ENCODE peak calls at places on chromosomes 1 and 21, in six cellular contexts. D is K562, Y is GM12891, E is H1, R is GM12878, A is HepG2. O is an unnamed sample.

GRCh38 chr1:213979751-213980605 is 7.8 kb upstream of the PROX1 start:
- DNase-seq in D (no peak), Y (no peak), E (peak), R (no peak), A (no peak), O (no peak)

GRCh38 chr1:245934409-245934808 is 572.7 kb downstream of the SMYD3 start:
- DNase-seq in D (no peak), Y (no peak), E (no peak), R (no peak), A (no peak), O (no peak)

GRCh38 chr21:38984982-38985422 is 179.3 kb downstream of the ETS2 start:
- DNase-seq in D (no peak), Y (no peak), E (no peak), R (no peak), A (no peak), O (no peak)

GRCh38 chr21:34836103-34836932 is 167.5 kb downstream of the CLIC6 start:
- DNase-seq in D (no peak), Y (no peak), E (no peak), R (no peak), A (peak), O (no peak)

GRCh38 chr1:209368864-209369598 is 214.5 kb upstream of the CAMK1G start:
- DNase-seq in D (no peak), Y (no peak), E (no peak), R (no peak), A (no peak), O (no peak)

GRCh38 chr1:225685476-225686176 is 32.7 kb upstream of the ENAH start:
- DNase-seq in D (no peak), Y (no peak), E (no peak), R (no peak), A (no peak), O (no peak)

GRCh38 chr1:77831976-77832695 is 52.7 kb downstream of the MIGA1 start:
- DNase-seq in D (no peak), Y (no peak), E (no peak), R (no peak), A (no peak), O (no peak)

GRCh38 chr1:176531036-176531435 is 68.1 kb downstream of the PAPPA2 start:
- DNase-seq in D (no peak), Y (no peak), E (no peak), R (no peak), A (peak), O (no peak)

GRCh38 chr1:115545791-115546733 is 95.7 kb upstream of the VANGL1 start:
- DNase-seq in D (peak), Y (no peak), E (peak), R (no peak), A (peak), O (peak)

GRCh38 chr1:153476491-153477093 is 16.1 kb upstream of the S100A7 start:
- DNase-seq in D (no peak), Y (no peak), E (no peak), R (no peak), A (no peak), O (no peak)

GRCh38 chr1:1914842-1915692 is at the start of gene CALML6:
- DNase-seq in D (no peak), Y (no peak), E (no peak), R (no peak), A (no peak), O (no peak)

GRCh38 chr1:151801310-151801820 is 3.9 kb downstream of the LINGO4 start:
- DNase-seq in D (no peak), Y (no peak), E (no peak), R (no peak), A (no peak), O (no peak)

GRCh38 chr1:200373811-200374231 is 36.0 kb downstream of the ZNF281 start:
- DNase-seq in D (no peak), Y (no peak), E (peak), R (no peak), A (peak), O (no peak)

GRCh38 chr1:210445485-210445884 is 116.8 kb downstream of the HHAT start:
- DNase-seq in D (no peak), Y (no peak), E (no peak), R (no peak), A (no peak), O (no peak)

GRCh38 chr1:201650608-201650933 is 111.6 kb downstream of the NAV1 start:
- DNase-seq in D (no peak), Y (no peak), E (no peak), R (no peak), A (no peak), O (no peak)

GRCh38 chr21:31012133-31013089 is 25.9 kb downstream of the KRTAP19-8 start:
- DNase-seq in D (no peak), Y (no peak), E (no peak), R (peak), A (no peak), O (no peak)

GRCh38 chr1:19036049-19036546 is 79.6 kb upstream of the IFFO2 start:
- DNase-seq in D (no peak), Y (no peak), E (no peak), R (no peak), A (no peak), O (no peak)

GRCh38 chr1:47616906-47617305 is 179.1 kb downstream of the FOXD2 start:
- DNase-seq in D (no peak), Y (no peak), E (no peak), R (no peak), A (no peak), O (no peak)

GRCh38 chr1:93576346-93576745 is 105.3 kb downstream of the BCAR3 start:
- DNase-seq in D (no peak), Y (no peak), E (peak), R (no peak), A (no peak), O (no peak)

GRCh38 chr1:234848972-234849641 is 239.1 kb upstream of the IRF2BP2 start:
- DNase-seq in D (no peak), Y (no peak), E (no peak), R (no peak), A (no peak), O (no peak)

GRCh38 chr1:17877896-17878295 is 122.8 kb downstream of the ACTL8 start:
- DNase-seq in D (no peak), Y (no peak), E (no peak), R (no peak), A (no peak), O (no peak)

GRCh38 chr21:43269461-43269860 is 100.7 kb downstream of the CRYAA start:
- DNase-seq in D (peak), Y (peak), E (peak), R (no peak), A (no peak), O (no peak)

GRCh38 chr1:155091071-155092051 is 12.7 kb downstream of the EFNA3 start:
- DNase-seq in D (peak), Y (peak), E (peak), R (no peak), A (peak), O (peak)

GRCh38 chr1:44418022-44418673 is 13.1 kb downstream of the RNF220 start:
- DNase-seq in D (no peak), Y (no peak), E (no peak), R (no peak), A (no peak), O (no peak)

GRCh38 chr1:229420765-229421164 is 13.1 kb downstream of the ACTA1 start:
- DNase-seq in D (no peak), Y (no peak), E (no peak), R (no peak), A (no peak), O (no peak)

GRCh38 chr21:42652527-42653491 is 612 bp upstream of the PDE9A start:
- DNase-seq in D (peak), Y (no peak), E (peak), R (no peak), A (peak), O (no peak)

GRCh38 chr1:175757381-175758015 is 14.1 kb upstream of the TNR start:
- DNase-seq in D (peak), Y (peak), E (peak), R (no peak), A (no peak), O (peak)

GRCh38 chr1:20684050-20684620 is 23.0 kb upstream of the DDOST start:
- DNase-seq in D (no peak), Y (no peak), E (no peak), R (no peak), A (no peak), O (no peak)

GRCh38 chr1:16979475-16980327 is 719 bp downstream of the MFAP2 start:
- DNase-seq in D (no peak), Y (no peak), E (peak), R (no peak), A (no peak), O (no peak)

GRCh38 chr1:91397605-91398004 is 7.0 kb downstream of the HFM1 start:
- DNase-seq in D (no peak), Y (no peak), E (no peak), R (no peak), A (no peak), O (no peak)

GRCh38 chr1:184504695-184505338 is 118.0 kb downstream of the C1orf21 start:
- DNase-seq in D (no peak), Y (no peak), E (no peak), R (no peak), A (no peak), O (no peak)

GRCh38 chr1:16055613-16056520 is 12.3 kb downstream of the CLCNKB start:
- DNase-seq in D (peak), Y (peak), E (peak), R (peak), A (peak), O (peak)

GRCh38 chr1:53601867-53602266 is 137.1 kb downstream of the GLIS1 start:
- DNase-seq in D (no peak), Y (no peak), E (no peak), R (no peak), A (no peak), O (no peak)

GRCh38 chr21:46561448-46562095 is 43.3 kb downstream of the S100B start:
- DNase-seq in D (no peak), Y (no peak), E (no peak), R (no peak), A (no peak), O (no peak)

GRCh38 chr1:8055973-8056372 is 29.9 kb upstream of the ERRFI1 start:
- DNase-seq in D (no peak), Y (no peak), E (no peak), R (no peak), A (peak), O (no peak)

GRCh38 chr1:185672719-185673360 is 61.4 kb upstream of the HMCN1 start:
- DNase-seq in D (no peak), Y (no peak), E (no peak), R (no peak), A (no peak), O (no peak)

GRCh38 chr1:84853743-84854721 is 39.0 kb downstream of the LPAR3 start:
- DNase-seq in D (no peak), Y (peak), E (no peak), R (peak), A (no peak), O (peak)

GRCh38 chr1:13593511-13594131 is 10.0 kb downstream of the PDPN start:
- DNase-seq in D (no peak), Y (no peak), E (no peak), R (no peak), A (no peak), O (no peak)
- TF ChIP-seq POLR2A in D (no peak), Y (no peak), E (no peak), R (no peak), A (no peak), O (no peak)

GRCh38 chr1:58539553-58539952 is 7.0 kb downstream of the OMA1 start:
- DNase-seq in D (no peak), Y (no peak), E (no peak), R (no peak), A (no peak), O (no peak)
- TF ChIP-seq TAF1 in D (no peak), Y (no peak), E (no peak), R (no peak), A (no peak), O (no peak)

DNA sequence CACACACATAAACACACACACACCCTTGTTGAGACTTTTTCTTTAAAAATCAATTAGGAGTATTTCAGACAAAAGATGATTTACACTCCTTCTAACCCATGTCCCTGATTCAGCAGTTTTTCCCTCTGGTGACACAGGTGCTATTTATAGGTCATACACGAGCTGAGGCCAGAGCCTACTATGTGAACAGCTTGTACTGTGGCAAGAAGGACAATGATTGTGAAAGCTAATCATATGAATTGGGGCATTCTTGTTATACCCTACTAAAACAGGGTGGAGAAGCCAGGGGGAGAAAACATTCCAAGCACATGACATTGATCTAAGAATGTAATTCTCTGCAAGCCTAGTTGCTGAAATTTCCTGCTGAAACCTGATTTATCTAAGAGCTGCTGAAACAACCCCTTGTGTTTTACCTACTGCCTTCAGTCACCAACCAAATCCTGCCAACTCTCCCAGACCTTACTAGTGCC is 60.3 kb downstream of the XCL1 start:
- DNase-seq in D (no peak), Y (no peak), E (no peak), R (no peak), A (no peak), O (no peak)
- TF ChIP-seq POLR2AphosphoS5 in D (no peak), Y (no peak), E (no peak), R (no peak), A (no peak), O (no peak)

DNA sequence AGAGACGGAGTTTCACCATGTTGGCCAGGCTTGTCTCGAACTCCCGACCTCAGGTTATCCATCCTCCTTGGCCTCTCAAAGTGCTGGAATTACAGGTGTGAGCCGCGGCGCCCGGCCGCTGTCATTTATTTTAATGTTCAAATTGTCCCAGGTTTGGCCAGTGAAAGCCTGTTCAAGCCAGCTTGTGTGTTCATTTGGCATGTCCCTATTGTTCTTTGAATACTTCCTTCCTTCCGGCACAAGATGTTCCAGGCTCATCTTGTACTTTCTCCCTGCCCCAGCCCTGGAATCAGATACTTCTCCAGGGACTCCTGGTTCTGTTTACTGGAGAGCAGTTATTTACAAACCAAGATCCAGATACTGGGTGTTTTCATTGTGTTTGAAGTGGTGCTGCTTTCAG is 37.0 kb downstream of the ZBTB8B start:
- DNase-seq in D (no peak), Y (no peak), E (no peak), R (no peak), A (no peak), O (no peak)
- TF ChIP-seq POLR2A in D (no peak), Y (no peak), E (no peak), R (no peak), A (no peak), O (no peak)